ENCODE peak calls at places on chromosomes 12 and 14, in nine cellular contexts. O is suprapubic skin, R is lung, S is heart left ventricle, X is B cell, N is left ventricle myocardium inferior, B is Calu3, A is cardiac fibroblast, T is Peyer's patch. V is an unnamed sample.

GRCh38 chr14:35932659-35933159 is 106.6 kb downstream of the BRMS1L start:
- DNase-seq in O (no peak), A (no peak), N (no peak), S (no peak), B (no peak), T (no peak), R (no peak), X (no peak), V (no peak)

GRCh38 chr14:95519699-95520098 is 3.2 kb upstream of the SYNE3 start:
- DNase-seq in T (no peak), B (no peak), R (peak), O (peak), A (peak), N (peak), S (peak), X (peak), V (no peak)

GRCh38 chr12:53234236-53234635 is 2.2 kb upstream of the RARG start:
- DNase-seq in A (no peak), N (peak), S (no peak), R (no peak), B (no peak), X (no peak), O (no peak), T (peak), V (no peak)

GRCh38 chr14:37974421-37974820 is 233.3 kb upstream of the SSTR1 start:
- DNase-seq in N (no peak), B (no peak), O (no peak), A (no peak), S (no peak), T (no peak), X (no peak), R (no peak), V (no peak)

GRCh38 chr14:67623114-67623513 is 3.4 kb downstream of the ARG2 start:
- DNase-seq in T (no peak), B (no peak), R (no peak), S (no peak), N (no peak), A (peak), O (no peak), X (no peak), V (no peak)

GRCh38 chr14:67704484-67705089 is 2.9 kb downstream of the RDH12 start:
- DNase-seq in R (no peak), N (no peak), O (no peak), X (peak), A (peak), T (no peak), B (peak), S (no peak), V (no peak)

GRCh38 chr14:36207500-36207899 is 31.0 kb upstream of the PTCSC3 start:
- DNase-seq in X (no peak), B (no peak), O (no peak), N (no peak), T (no peak), S (no peak), R (no peak), A (peak), V (no peak)

GRCh38 chr12:54593135-54593534 is 4.7 kb upstream of the PPP1R1A start:
- DNase-seq in S (no peak), N (no peak), T (no peak), R (no peak), A (no peak), B (no peak), O (no peak), X (no peak), V (no peak)

GRCh38 chr12:49900371-49900770 is 3.3 kb downstream of the FAIM2 start:
- DNase-seq in R (no peak), X (no peak), T (no peak), O (no peak), N (no peak), B (no peak), A (no peak), S (no peak), V (no peak)

GRCh38 chr12:10170199-10170598 is 1.7 kb downstream of the OLR1 start:
- DNase-seq in A (no peak), R (no peak), X (no peak), O (no peak), T (no peak), B (no peak), N (no peak), S (no peak), V (no peak)

GRCh38 chr14:22174412-22174811 is 414.6 kb downstream of the DAD1 start:
- DNase-seq in A (no peak), T (no peak), N (no peak), X (no peak), S (no peak), B (no peak), O (no peak), R (no peak), V (no peak)

GRCh38 chr12:101737476-101737875 is 1.8 kb downstream of the SYCP3 start:
- DNase-seq in X (no peak), O (no peak), S (no peak), A (no peak), N (no peak), B (no peak), R (no peak), T (no peak), V (no peak)

GRCh38 chr12:128089961-128090360 is 177.0 kb upstream of the TMEM132C start:
- DNase-seq in B (no peak), O (no peak), T (no peak), R (no peak), X (no peak), A (no peak), S (no peak), N (no peak), V (no peak)

GRCh38 chr12:55930771-55931316 is at the start of gene DGKA:
- DNase-seq in B (peak), R (peak), O (no peak), A (peak), N (peak), T (peak), S (no peak), X (peak), V (no peak)

GRCh38 chr14:68363841-68364711 is 428.8 kb downstream of the ZFP36L1 start:
- DNase-seq in O (no peak), R (no peak), X (no peak), T (no peak), B (peak), N (peak), S (peak), A (peak), V (no peak)

GRCh38 chr14:78637903-78638302 is 467.7 kb downstream of the NRXN3 start:
- DNase-seq in N (no peak), T (no peak), R (no peak), B (no peak), O (no peak), S (no peak), A (no peak), X (no peak), V (no peak)

GRCh38 chr12:25458047-25458552 is 95.0 kb downstream of the LMNTD1 start:
- DNase-seq in X (no peak), S (no peak), B (peak), T (no peak), O (no peak), R (no peak), A (peak), N (no peak), V (peak)

GRCh38 chr12:138898-139534 is 72.4 kb downstream of the IQSEC3 start:
- DNase-seq in R (no peak), A (peak), O (no peak), N (peak), S (peak), B (no peak), T (no peak), X (no peak), V (no peak)

GRCh38 chr12:107356266-107356936 is 263.1 kb upstream of the CRY1 start:
- DNase-seq in X (no peak), A (peak), N (no peak), O (no peak), T (no peak), S (no peak), R (no peak), B (no peak), V (no peak)

GRCh38 chr14:52683985-52684520 is 11.3 kb downstream of the ERO1A start:
- DNase-seq in X (no peak), B (no peak), O (no peak), S (no peak), A (peak), T (no peak), R (no peak), N (no peak), V (no peak)

GRCh38 chr14:52678591-52678990 is 16.8 kb downstream of the ERO1A start:
- DNase-seq in S (no peak), R (no peak), X (no peak), T (no peak), B (no peak), A (no peak), O (no peak), N (no peak), V (no peak)
- TF ChIP-seq CTCF in S (no peak), R (no peak), X (peak), T (peak), B (peak), A (peak), O (no peak), N (peak), V (peak)

DNA sequence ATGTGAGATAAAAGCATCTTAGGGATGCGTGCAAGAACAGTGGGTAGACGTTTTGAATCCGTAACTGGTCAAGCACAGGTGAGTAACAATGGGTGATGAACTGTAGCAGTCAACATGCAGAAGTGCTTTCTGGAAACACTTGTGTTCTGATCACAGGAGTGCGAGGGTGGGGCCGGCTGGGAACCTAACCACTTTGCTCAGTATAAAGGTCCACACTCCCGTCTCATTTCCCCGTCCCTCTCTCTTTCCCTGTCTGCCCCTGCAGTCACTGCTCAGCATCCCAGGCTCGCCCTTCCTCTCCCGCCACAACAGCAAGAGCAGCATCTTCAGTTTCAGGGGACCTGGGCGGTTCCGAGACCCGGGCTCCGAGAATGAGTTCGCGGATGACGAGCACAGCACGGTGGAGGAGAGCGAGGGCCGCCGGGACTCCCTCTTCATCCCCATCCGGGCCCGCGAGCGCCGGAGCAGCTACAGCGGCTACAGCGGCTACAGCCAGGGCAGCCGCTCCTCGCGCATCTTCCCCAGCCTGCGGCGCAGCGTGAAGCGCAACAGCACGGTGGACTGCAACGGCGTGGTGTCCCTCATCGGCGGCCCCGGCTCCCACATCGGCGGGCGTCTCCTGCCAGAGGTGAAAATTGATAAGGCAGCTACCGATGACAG is 127.1 kb downstream of the FIGNL2 start:
- DNase-seq in O (no peak), X (no peak), T (peak), B (no peak), R (peak), S (peak), N (peak), A (peak), V (no peak)
- TF ChIP-seq CTCF in O (no peak), X (no peak), T (no peak), B (no peak), R (no peak), S (no peak), N (peak), A (peak), V (no peak)

GRCh38 chr12:95351745-95352144 is 122.2 kb upstream of the METAP2 start:
- DNase-seq in N (peak), O (no peak), T (no peak), X (no peak), R (no peak), A (peak), S (peak), B (no peak), V (no peak)
- TF ChIP-seq CTCF in N (peak), O (no peak), T (no peak), X (no peak), R (no peak), A (peak), S (peak), B (no peak), V (peak)

DNA sequence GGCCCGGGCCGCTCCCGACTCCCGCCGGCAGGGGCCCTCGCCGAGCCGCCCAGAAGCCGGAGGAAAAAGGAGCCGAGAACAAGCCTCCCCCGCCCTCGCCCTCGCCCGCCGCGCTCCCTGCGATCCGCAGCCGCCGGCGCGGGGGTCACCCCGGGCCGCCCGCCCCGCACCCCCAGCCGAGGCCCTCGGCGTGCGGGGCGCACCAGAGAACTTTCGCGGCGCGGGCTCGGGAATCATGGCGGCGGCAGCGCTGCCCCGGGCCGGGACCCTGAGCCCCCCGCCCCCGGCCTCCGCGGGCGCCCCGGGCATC is 519 bp downstream of the CDK2AP1 start:
- DNase-seq in N (peak), T (peak), R (peak), X (peak), O (no peak), B (peak), A (peak), S (peak), V (no peak)
- TF ChIP-seq CTCF in N (peak), T (peak), R (peak), X (peak), O (peak), B (peak), A (peak), S (peak), V (peak)

DNA sequence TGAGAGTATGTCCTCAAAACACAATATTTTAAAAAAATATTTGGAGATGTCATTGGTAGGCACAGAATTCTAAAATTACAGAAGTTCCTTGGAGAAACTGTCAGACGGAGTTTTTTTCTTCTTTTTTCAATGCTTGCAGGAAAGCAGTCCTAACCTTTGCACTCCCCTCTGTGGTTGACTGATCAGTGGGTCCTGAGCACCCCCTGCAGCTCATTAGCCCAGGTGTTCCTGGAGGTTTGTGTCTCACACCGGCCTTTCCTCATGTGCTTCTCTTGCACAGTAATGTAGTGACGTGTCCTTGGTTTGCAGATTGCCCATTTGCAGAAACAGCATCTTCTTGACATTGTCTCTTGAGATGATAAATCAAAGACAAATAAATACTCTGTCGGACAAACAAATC is 513.0 kb downstream of the TMEM121 start:
- DNase-seq in A (no peak), T (no peak), S (no peak), N (no peak), O (no peak), X (peak), B (peak), R (peak), V (peak)
- TF ChIP-seq CTCF in A (no peak), T (peak), S (no peak), N (no peak), O (no peak), X (peak), B (no peak), R (no peak), V (no peak)

DNA sequence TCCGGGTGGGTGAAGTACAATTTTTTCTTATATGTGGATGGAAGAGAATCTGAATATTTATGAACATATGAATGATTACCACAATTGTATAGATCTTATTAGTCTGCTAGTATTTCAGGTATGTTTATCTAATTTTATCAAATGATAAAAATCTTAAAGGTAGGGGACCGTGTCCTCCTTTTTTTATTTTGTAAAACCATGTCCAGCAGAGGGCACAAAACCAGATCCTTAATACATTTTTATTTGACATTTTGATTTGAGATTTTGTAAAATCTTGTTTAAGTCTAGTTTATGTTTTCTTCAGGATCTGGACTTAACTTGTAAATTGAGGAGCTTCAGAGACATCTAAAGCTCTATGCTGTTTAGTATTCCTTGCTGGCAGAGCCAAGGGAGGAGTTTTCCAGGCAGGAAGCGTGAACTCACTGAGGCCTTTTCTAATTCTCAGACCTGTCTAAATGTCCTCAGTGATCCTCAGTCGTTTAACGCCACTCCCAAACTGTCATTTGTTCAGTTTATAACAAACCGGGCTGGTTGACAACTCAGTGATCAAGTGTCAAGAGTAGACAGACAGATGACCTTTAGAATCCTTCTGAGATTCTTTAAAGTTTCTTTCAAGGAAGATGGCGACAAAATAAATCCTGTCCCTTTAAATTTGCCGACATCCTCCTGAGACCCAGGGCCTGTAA is 263.9 kb downstream of the KTN1 start:
- DNase-seq in X (no peak), S (no peak), T (no peak), N (no peak), B (no peak), O (no peak), A (peak), R (no peak), V (no peak)
- TF ChIP-seq CTCF in X (peak), S (no peak), T (peak), N (peak), B (no peak), O (no peak), A (no peak), R (no peak), V (no peak)

GRCh38 chr14:31270196-31270772 is 62.7 kb upstream of the HECTD1 start:
- DNase-seq in S (no peak), A (no peak), R (peak), N (no peak), O (no peak), T (peak), B (peak), X (no peak), V (no peak)
- TF ChIP-seq CTCF in S (no peak), A (peak), R (no peak), N (peak), O (no peak), T (peak), B (no peak), X (no peak), V (peak)

GRCh38 chr14:64562432-64562831 is 12.7 kb downstream of the PPP1R36 start:
- DNase-seq in N (no peak), A (no peak), T (no peak), X (no peak), B (no peak), O (no peak), R (no peak), S (no peak), V (peak)
- TF ChIP-seq CTCF in N (no peak), A (no peak), T (no peak), X (no peak), B (no peak), O (no peak), R (no peak), S (no peak), V (no peak)

DNA sequence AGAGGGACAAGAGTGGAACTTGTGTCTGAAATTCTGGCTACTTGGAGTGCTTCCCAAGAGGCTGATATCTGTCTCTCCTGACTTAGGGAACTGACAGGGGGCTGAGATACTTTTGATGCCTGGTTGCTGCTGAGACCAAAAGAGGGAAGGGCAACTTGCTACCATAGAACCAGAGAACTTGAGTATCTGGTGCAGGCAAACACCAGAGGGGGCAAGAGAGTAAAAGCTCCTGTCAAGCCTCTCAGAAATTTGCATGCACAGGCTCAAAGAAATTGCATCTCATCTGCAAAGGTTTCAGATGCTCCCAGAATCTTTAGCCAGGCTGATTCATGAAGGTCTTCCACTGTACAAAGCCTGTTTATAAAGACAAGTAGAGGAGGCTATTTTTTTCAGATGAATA is 391.3 kb upstream of the FOXG1 start:
- DNase-seq in B (peak), N (no peak), S (no peak), T (no peak), A (peak), R (no peak), X (no peak), O (no peak), V (no peak)
- TF ChIP-seq CTCF in B (peak), N (no peak), S (no peak), T (no peak), A (peak), R (no peak), X (no peak), O (no peak), V (no peak)